ENCODE peak calls at places on chromosomes 12 and 14, in four cellular contexts. U is K562, E is HepG2, R is WTC11. A is an unnamed sample.
A peak's percentile ranks its signal among the peaks of the same experiment; 100 is the strongest.

GRCh38 chr14:74034572-74034971 is 15.4 kb downstream of the BBOF1 start:
- DNase-seq in U (no peak), E (no peak), R (no peak), A (no peak)

GRCh38 chr14:65258391-65258790 is 154.1 kb upstream of the FUT8 start:
- DNase-seq in U (no peak), E (peak; percentile 90), R (no peak), A (no peak)

GRCh38 chr12:22855456-22855855 is 230.5 kb downstream of the ETNK1 start:
- DNase-seq in U (no peak), E (no peak), R (no peak), A (no peak)

GRCh38 chr14:100329233-100330006 is 6.3 kb downstream of the SLC25A47 start:
- DNase-seq in U (no peak), E (no peak), R (no peak), A (no peak)

GRCh38 chr12:51262758-51263177 is 7.4 kb downstream of the SMAGP start:
- DNase-seq in U (peak; percentile 64), E (no peak), R (peak; percentile 63), A (no peak)

GRCh38 chr12:109098671-109099070 is 1.3 kb downstream of the UNG start:
- DNase-seq in U (no peak), E (no peak), R (no peak), A (no peak)

GRCh38 chr14:89618821-89619551 is 202.0 kb upstream of the FOXN3 start:
- DNase-seq in U (no peak), E (peak; percentile 12), R (peak; percentile 73), A (peak; percentile 96)

GRCh38 chr12:12384601-12385321 is 27.9 kb downstream of the BORCS5 start:
- DNase-seq in U (peak; percentile 41), E (peak; percentile 88), R (peak; percentile 38), A (peak; percentile 45)

GRCh38 chr12:99983721-99984258 is 946 bp downstream of the ANKS1B start:
- DNase-seq in U (no peak), E (no peak), R (no peak), A (peak; percentile 52)

GRCh38 chr12:22374499-22374898 is 40.0 kb upstream of the ST8SIA1 start:
- DNase-seq in U (no peak), E (no peak), R (no peak), A (no peak)

GRCh38 chr14:44962573-44963528 is 861 bp downstream of the TOGARAM1 start:
- DNase-seq in U (peak; percentile 46), E (no peak), R (peak; percentile 39), A (no peak)

GRCh38 chr12:111942557-111942956 is 70.4 kb downstream of the TMEM116 start:
- DNase-seq in U (no peak), E (no peak), R (no peak), A (no peak)

GRCh38 chr12:25979563-25979962 is 21.1 kb downstream of the RASSF8 start:
- DNase-seq in U (no peak), E (no peak), R (no peak), A (no peak)

GRCh38 chr14:32250681-32251080 is 47.6 kb upstream of the RNU6-8 start:
- DNase-seq in U (no peak), E (no peak), R (no peak), A (no peak)

GRCh38 chr12:11653215-11653753 is 3.8 kb downstream of the ETV6 start:
- DNase-seq in U (peak; percentile 12), E (no peak), R (no peak), A (no peak)

DNA sequence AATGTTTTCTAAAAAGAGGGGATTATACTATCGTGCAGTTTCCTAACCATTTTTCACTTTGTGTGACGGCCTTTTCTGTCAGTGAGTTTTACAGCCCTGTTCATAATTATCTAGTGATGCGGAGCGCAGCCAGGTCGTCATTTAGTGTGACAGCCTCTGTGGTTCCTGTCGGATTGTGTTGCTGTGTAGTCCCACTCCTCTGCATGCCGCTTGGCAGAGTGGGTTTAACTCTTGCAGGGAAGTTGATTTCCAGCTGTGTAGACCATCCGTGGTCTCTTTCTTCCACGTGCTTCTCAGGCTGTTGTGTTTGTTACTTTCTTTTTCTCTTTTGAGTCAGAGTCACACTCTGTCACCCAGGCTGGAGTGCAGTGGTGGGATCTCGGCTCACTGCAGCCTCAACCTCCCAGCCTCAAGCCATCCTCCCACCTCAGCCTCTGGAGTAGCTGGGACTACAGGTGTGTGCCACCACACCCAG is 8.6 kb downstream of the RAN start:
- DNase-seq in U (peak; percentile 38), E (no peak), R (no peak), A (no peak)
- TF ChIP-seq FOXJ3 in U (no peak), E (no peak), R (no peak), A (no peak)

GRCh38 chr14:38329236-38329635 is 73.3 kb upstream of the CLEC14A start:
- DNase-seq in U (no peak), E (no peak), R (no peak), A (no peak)
- TF ChIP-seq FOXJ3 in U (no peak), E (no peak), R (no peak), A (no peak)

DNA sequence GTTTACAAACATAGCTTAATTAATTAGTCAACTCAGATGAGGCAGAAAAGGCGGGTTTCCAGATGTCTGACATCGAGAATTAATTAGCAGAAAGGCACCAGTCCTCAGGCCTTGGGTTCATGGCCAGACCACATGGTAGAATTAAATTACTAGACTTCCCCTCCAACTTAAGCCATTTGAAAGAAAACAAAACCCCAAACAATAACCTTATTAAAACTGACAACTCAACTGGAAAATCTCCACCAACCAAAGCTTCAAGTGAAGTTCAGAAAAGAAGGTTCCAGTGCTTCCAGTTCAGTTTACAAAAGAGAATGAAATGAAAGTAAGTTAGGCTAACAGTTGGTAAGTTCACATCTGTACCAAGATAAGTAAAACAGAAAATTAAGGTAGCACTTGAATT is 349.5 kb downstream of the GRIN2B start:
- DNase-seq in U (no peak), E (no peak), R (no peak), A (no peak)
- TF ChIP-seq FOXJ3 in U (no peak), E (no peak), R (no peak), A (no peak)

DNA sequence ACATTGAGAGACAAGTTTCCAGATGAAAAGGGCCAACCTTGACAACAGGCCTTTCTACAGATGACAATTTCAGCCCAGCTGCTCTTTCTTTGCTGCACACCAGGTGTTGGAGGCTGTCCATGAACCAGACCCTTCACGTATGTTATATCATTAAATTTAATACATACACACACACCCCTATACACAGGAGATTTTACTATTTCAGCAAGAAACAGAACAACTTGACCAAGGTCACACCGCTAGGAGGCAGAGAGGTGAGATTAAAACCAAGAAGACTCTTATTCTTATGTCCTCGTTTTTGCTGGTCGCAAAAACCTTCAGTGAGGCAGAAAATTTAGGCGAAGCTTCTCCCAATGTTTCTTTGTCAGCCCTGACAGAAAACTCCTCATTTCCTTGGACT is 1585.9 kb downstream of the AACS start:
- DNase-seq in U (no peak), E (no peak), R (no peak), A (no peak)
- TF ChIP-seq FOXJ3 in U (no peak), E (no peak), R (no peak), A (no peak)

DNA sequence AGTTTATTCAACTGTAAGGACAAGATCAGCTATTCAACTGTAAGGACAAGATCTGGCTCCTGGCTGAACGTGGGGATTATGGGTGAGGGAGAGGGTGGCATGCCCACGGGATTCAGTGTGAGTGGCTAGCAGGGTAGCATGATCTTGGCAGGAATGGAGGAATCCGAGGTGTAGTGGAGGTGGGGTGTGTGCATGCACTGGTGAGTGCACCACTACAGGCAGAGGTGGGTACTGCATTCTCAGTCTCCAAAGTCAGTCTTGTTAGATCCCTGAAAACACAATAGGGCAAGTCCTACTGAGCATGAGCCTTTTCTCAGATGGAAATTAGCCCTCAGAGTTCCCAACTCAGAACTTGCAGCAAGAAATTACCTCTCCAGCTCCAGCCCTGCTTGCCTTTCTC is 32.2 kb upstream of the DCD start:
- DNase-seq in U (peak; percentile 43), E (peak; percentile 19), R (peak; percentile 85), A (peak; percentile 10)
- TF ChIP-seq FOXJ3 in U (no peak), E (no peak), R (no peak), A (no peak)

GRCh38 chr14:22532345-22533056 is 56.5 kb downstream of the DAD1 start:
- DNase-seq in U (no peak), E (no peak), R (no peak), A (no peak)
- TF ChIP-seq FOXJ3 in U (no peak), E (no peak), R (no peak), A (no peak)